ENCODE peak calls at places on chromosomes 1 and 21, in four cellular contexts. One of them, this sample, is unnamed.

GRCh38 chr21:42683371-42684108 is 30.1 kb downstream of the PDE9A start:
- DNase-seq in SK-MEL-5: no peak
- DNase-seq in ELF-1: no peak
- DNase-seq in NCI-H1436 treated with DMSO at 0.1 percent for 48 hours: no peak
- DNase-seq in this sample: no peak

GRCh38 chr1:67850611-67851075 is 17.4 kb upstream of the GNG12 start:
- DNase-seq in SK-MEL-5: peak
- DNase-seq in ELF-1: no peak
- DNase-seq in NCI-H1436 treated with DMSO at 0.1 percent for 48 hours: no peak
- DNase-seq in this sample: peak

GRCh38 chr21:31874817-31875216 is 2.0 kb downstream of the HUNK start:
- DNase-seq in NCI-H1436 treated with DMSO at 0.1 percent for 48 hours: no peak
- DNase-seq in ELF-1: peak
- DNase-seq in SK-MEL-5: no peak
- DNase-seq in this sample: no peak

GRCh38 chr1:231527586-231528174 is 789 bp upstream of the TSNAX start:
- DNase-seq in NCI-H1436 treated with DMSO at 0.1 percent for 48 hours: no peak
- DNase-seq in SK-MEL-5: no peak
- DNase-seq in ELF-1: no peak
- DNase-seq in this sample: no peak

GRCh38 chr1:44471911-44472439 is 66.9 kb downstream of the RNF220 start:
- DNase-seq in NCI-H1436 treated with DMSO at 0.1 percent for 48 hours: no peak
- DNase-seq in ELF-1: no peak
- DNase-seq in SK-MEL-5: no peak
- DNase-seq in this sample: no peak

GRCh38 chr1:151311589-151312331 is 15.5 kb downstream of the PI4KB start:
- DNase-seq in SK-MEL-5: peak
- DNase-seq in NCI-H1436 treated with DMSO at 0.1 percent for 48 hours: no peak
- DNase-seq in ELF-1: peak
- DNase-seq in this sample: peak

GRCh38 chr1:165696625-165697100 is 1.7 kb downstream of the ALDH9A1 start:
- DNase-seq in NCI-H1436 treated with DMSO at 0.1 percent for 48 hours: no peak
- DNase-seq in ELF-1: no peak
- DNase-seq in SK-MEL-5: peak
- DNase-seq in this sample: no peak

GRCh38 chr1:94727846-94728715 is 92.1 kb upstream of the SLC44A3 start:
- DNase-seq in ELF-1: no peak
- DNase-seq in NCI-H1436 treated with DMSO at 0.1 percent for 48 hours: no peak
- DNase-seq in SK-MEL-5: peak
- DNase-seq in this sample: peak

GRCh38 chr21:15742052-15742451 is 12.3 kb downstream of the USP25 start:
- DNase-seq in SK-MEL-5: no peak
- DNase-seq in NCI-H1436 treated with DMSO at 0.1 percent for 48 hours: no peak
- DNase-seq in ELF-1: peak
- DNase-seq in this sample: no peak

This sample was measured in non-pigmented ciliary epithelial cell.